ENCODE peak calls at places on chromosome 17, in eight cellular contexts. M is heart left ventricle, P is substantia nigra, Y is AG20443, X is COR-L47, N is HFFc6, G is ovary, A is NCI-H2081. H is an unnamed sample.

GRCh38 chr17:78665952-78666920 is 89.0 kb upstream of the DNAH17 start:
- DNase-seq in A (no peak), X (no peak), M (peak), N (no peak), G (no peak), P (no peak), Y (peak), H (no peak)

GRCh38 chr17:40063034-40063765 is 435 bp downstream of the THRA start:
- DNase-seq in A (peak), G (peak), Y (peak), N (no peak), X (no peak), P (no peak), M (peak), H (no peak)

GRCh38 chr17:62627904-62628603 is 584 bp downstream of the MRC2 start:
- DNase-seq in P (no peak), N (peak), Y (peak), A (no peak), M (peak), X (no peak), G (peak), H (no peak)

GRCh38 chr17:35713069-35713728 is 18.2 kb upstream of the RASL10B start:
- DNase-seq in A (no peak), N (peak), M (no peak), X (no peak), Y (peak), P (no peak), G (peak), H (no peak)

GRCh38 chr17:7132511-7133094 is 18.0 kb upstream of the ASGR2 start:
- DNase-seq in G (no peak), M (no peak), P (no peak), A (no peak), X (no peak), Y (no peak), N (no peak), H (no peak)

GRCh38 chr17:72422505-72423285 is 301.9 kb downstream of the SOX9 start:
- DNase-seq in M (peak), X (no peak), P (no peak), Y (peak), G (no peak), N (peak), A (no peak), H (no peak)

GRCh38 chr17:6551356-6551755 is 5.0 kb downstream of the PITPNM3 start:
- DNase-seq in X (no peak), N (no peak), M (no peak), G (no peak), A (no peak), Y (no peak), P (no peak), H (no peak)

GRCh38 chr17:19376799-19377198 is 1.5 kb upstream of the MAPK7 start:
- DNase-seq in N (no peak), A (peak), Y (no peak), G (no peak), P (no peak), X (no peak), M (no peak), H (peak)

GRCh38 chr17:17870292-17870691 is 33.5 kb upstream of the SREBF1 start:
- DNase-seq in G (no peak), P (no peak), N (no peak), A (no peak), Y (no peak), M (no peak), X (no peak), H (no peak)

GRCh38 chr17:71251936-71252335 is 868.9 kb upstream of the SOX9 start:
- DNase-seq in G (no peak), P (no peak), X (no peak), A (no peak), M (no peak), Y (peak), N (peak), H (no peak)

GRCh38 chr17:40259505-40259904 is 28.2 kb upstream of the CDC6 start:
- DNase-seq in N (no peak), M (no peak), Y (no peak), A (no peak), P (no peak), G (no peak), X (no peak), H (no peak)

GRCh38 chr17:42783062-42783777 is 2.8 kb downstream of the WNK4 start:
- DNase-seq in Y (peak), X (no peak), P (no peak), G (no peak), N (peak), A (no peak), M (no peak), H (no peak)

GRCh38 chr17:28728364-28729200 is at the start of gene NEK8:
- DNase-seq in A (peak), Y (peak), N (peak), M (peak), X (peak), P (peak), G (peak), H (peak)

GRCh38 chr17:6100146-6100545 is 30.0 kb downstream of the WSCD1 start:
- DNase-seq in Y (no peak), G (no peak), M (no peak), A (no peak), N (no peak), P (no peak), X (no peak), H (no peak)

GRCh38 chr17:6660765-6661463 is 9.4 kb downstream of the C17orf100 start:
- DNase-seq in Y (no peak), P (no peak), N (no peak), M (no peak), A (no peak), G (no peak), X (no peak), H (no peak)

GRCh38 chr17:82175166-82175565 is 37.5 kb downstream of the CCDC57 start:
- DNase-seq in A (no peak), M (no peak), P (no peak), N (no peak), X (no peak), G (no peak), Y (no peak), H (no peak)

GRCh38 chr17:72452286-72453173 is 331.7 kb downstream of the SOX9 start:
- DNase-seq in X (no peak), G (no peak), Y (no peak), M (no peak), A (no peak), P (no peak), N (no peak), H (no peak)

H was measured in NCI-H526.